ENCODE peak calls at places on chromosomes 2 and 18, in six cellular contexts. E, H, A, R, V and Q are unnamed samples.

GRCh38 chr2:180017764-180018163 is 10.7 kb upstream of the CWC22 start:
- DNase-seq in H (no peak), V (no peak), E (no peak), A (no peak), R (no peak), Q (peak)

GRCh38 chr2:176124358-176125214 is 2.1 kb downstream of the HOXD9 start:
- DNase-seq in H (no peak), R (no peak), E (no peak), V (no peak), A (no peak), Q (no peak)

GRCh38 chr2:25265802-25266201 is 75.9 kb downstream of the DNMT3A start:
- DNase-seq in R (no peak), E (no peak), H (no peak), V (no peak), A (no peak), Q (no peak)

GRCh38 chr2:151305129-151305691 is 15.7 kb upstream of the NMI start:
- DNase-seq in H (no peak), R (no peak), V (no peak), E (no peak), A (no peak), Q (no peak)

GRCh38 chr18:36187826-36188721 is 777 bp downstream of the MOCOS start:
- DNase-seq in E (no peak), V (no peak), H (peak), R (no peak), A (no peak), Q (peak)

GRCh38 chr2:144890828-144891227 is 370.9 kb upstream of the ZEB2 start:
- DNase-seq in V (no peak), H (peak), E (peak), A (no peak), R (no peak), Q (peak)

GRCh38 chr2:163943403-163944356 is 207.9 kb upstream of the FIGN start:
- DNase-seq in R (no peak), V (no peak), E (no peak), A (no peak), H (no peak), Q (no peak)

GRCh38 chr2:96427917-96428316 is 77.2 kb downstream of the NEURL3 start:
- DNase-seq in E (no peak), V (no peak), R (no peak), H (peak), A (no peak), Q (peak)

GRCh38 chr2:180227461-180227860 is 220.4 kb upstream of the CWC22 start:
- DNase-seq in H (no peak), E (no peak), R (no peak), A (no peak), V (no peak), Q (peak)

GRCh38 chr2:61770746-61771145 is 83.1 kb downstream of the FAM161A start:
- DNase-seq in E (no peak), V (no peak), H (no peak), A (no peak), R (no peak), Q (peak)

GRCh38 chr18:35641916-35642315 is 60.4 kb downstream of the GALNT1 start:
- DNase-seq in E (no peak), R (no peak), H (no peak), V (no peak), A (no peak), Q (peak)

GRCh38 chr2:44351676-44352075 is 9.6 kb downstream of the PREPL start:
- DNase-seq in R (no peak), E (no peak), H (no peak), V (no peak), A (no peak), Q (peak)

GRCh38 chr2:69581774-69582581 is 61.6 kb downstream of the AAK1 start:
- DNase-seq in E (no peak), H (no peak), A (no peak), V (no peak), R (peak), Q (peak)

GRCh38 chr2:925309-925708 is 25.3 kb upstream of the SNTG2 start:
- DNase-seq in A (no peak), E (no peak), H (no peak), V (no peak), R (no peak), Q (no peak)

GRCh38 chr2:10233131-10234012 is 69.3 kb upstream of the HPCAL1 start:
- DNase-seq in V (no peak), A (no peak), R (no peak), E (no peak), H (no peak), Q (no peak)

GRCh38 chr2:168687314-168687713 is 115.1 kb upstream of the NOSTRIN start:
- DNase-seq in A (no peak), E (no peak), V (no peak), R (no peak), H (no peak), Q (peak)

GRCh38 chr2:156565066-156565710 is 129.0 kb downstream of the GPD2 start:
- DNase-seq in V (no peak), A (peak), R (no peak), H (no peak), E (no peak), Q (peak)

GRCh38 chr2:238117199-238118154 is 17.3 kb downstream of the ESPNL start:
- DNase-seq in R (no peak), V (no peak), A (no peak), H (no peak), E (no peak), Q (peak)

GRCh38 chr2:88638743-88639142 is 11.5 kb upstream of the EIF2AK3 start:
- DNase-seq in H (no peak), R (no peak), V (no peak), A (no peak), E (no peak), Q (no peak)

GRCh38 chr18:3118195-3119010 is 101.4 kb downstream of the MYOM1 start:
- DNase-seq in A (no peak), H (no peak), V (no peak), E (no peak), R (no peak), Q (no peak)

GRCh38 chr2:228318218-228318617 is 136.7 kb upstream of the SPHKAP start:
- DNase-seq in R (no peak), H (peak), A (no peak), V (no peak), E (peak), Q (no peak)

GRCh38 chr18:46333371-46334199 is 229.4 kb downstream of the HAUS1 start:
- DNase-seq in R (no peak), H (peak), E (peak), A (no peak), V (no peak), Q (no peak)

GRCh38 chr2:19140463-19141208 is 217.8 kb downstream of the OSR1 start:
- DNase-seq in E (no peak), A (peak), V (no peak), H (peak), R (no peak), Q (peak)

GRCh38 chr2:216490061-216490460 is 8.6 kb upstream of the RPL37A start:
- DNase-seq in A (no peak), V (no peak), H (no peak), E (no peak), R (peak), Q (peak)

GRCh38 chr2:64327129-64327509 is 126.8 kb upstream of the LGALSL start:
- DNase-seq in H (no peak), R (no peak), E (no peak), V (no peak), A (no peak), Q (no peak)

GRCh38 chr2:25374827-25375226 is 33.1 kb upstream of the DNMT3A start:
- DNase-seq in V (no peak), H (no peak), A (no peak), R (no peak), E (no peak), Q (no peak)

GRCh38 chr2:19775315-19775714 is 126.5 kb downstream of the TTC32 start:
- DNase-seq in A (no peak), E (no peak), H (no peak), R (no peak), V (no peak), Q (no peak)

GRCh38 chr2:70947556-70948184 is 12.0 kb downstream of the ATP6V1B1 start:
- DNase-seq in E (no peak), A (no peak), H (no peak), R (peak), V (no peak), Q (peak)

GRCh38 chr18:36316246-36316645 is 18.7 kb downstream of the FHOD3 start:
- DNase-seq in R (no peak), V (no peak), E (no peak), H (no peak), A (no peak), Q (no peak)

GRCh38 chr2:100235098-100235497 is 87.2 kb downstream of the LONRF2 start:
- DNase-seq in H (no peak), E (no peak), R (no peak), A (no peak), V (no peak), Q (peak)

GRCh38 chr2:180519276-180519675 is 461.1 kb upstream of the UBE2E3 start:
- DNase-seq in V (no peak), R (no peak), A (no peak), E (no peak), H (no peak), Q (peak)

GRCh38 chr2:195664528-195664927 is 7.5 kb downstream of the SLC39A10 start:
- DNase-seq in E (no peak), H (no peak), A (no peak), V (no peak), R (no peak), Q (peak)

GRCh38 chr18:36095936-36096519 is 28.7 kb upstream of the RPRD1A start:
- DNase-seq in A (peak), V (no peak), R (peak), E (peak), H (peak), Q (peak)

GRCh38 chr2:36539631-36540030 is 58.3 kb downstream of the FEZ2 start:
- DNase-seq in A (no peak), V (no peak), R (no peak), E (no peak), H (no peak), Q (peak)

GRCh38 chr2:11669454-11670291 is at the start of gene NTSR2:
- DNase-seq in V (no peak), E (no peak), R (no peak), A (no peak), H (peak), Q (peak)

GRCh38 chr2:145288650-145289496 is 769.0 kb upstream of the ZEB2 start:
- DNase-seq in A (no peak), R (no peak), E (no peak), V (no peak), H (no peak), Q (no peak)

GRCh38 chr2:201807452-201807980 is 1.2 kb downstream of the CDK15 start:
- DNase-seq in V (no peak), R (no peak), H (peak), E (no peak), A (peak), Q (peak)